ENCODE peak calls at places on chromosomes 5 and 9, in eight cellular contexts. B, F, N, Y, T, D, G and U are unnamed samples.

GRCh38 chr5:132674671-132675506 is 1.1 kb downstream of the IL4 start:
- DNase-seq in N (peak), Y (no peak), G (no peak), D (peak), T (no peak), B (no peak), F (peak), U (no peak)

GRCh38 chr9:86353591-86354047 is 591 bp downstream of the TUT7 start:
- DNase-seq in G (no peak), T (no peak), N (peak), Y (no peak), F (peak), D (peak), B (no peak), U (no peak)

GRCh38 chr5:133713746-133714145 is 101.4 kb upstream of the FSTL4 start:
- DNase-seq in D (no peak), G (no peak), B (no peak), T (no peak), F (peak), N (no peak), Y (no peak), U (no peak)

GRCh38 chr9:128587453-128587852 is 35.1 kb downstream of the SPTAN1 start:
- DNase-seq in B (no peak), F (no peak), Y (no peak), D (no peak), T (no peak), N (no peak), G (no peak), U (no peak)

GRCh38 chr9:83706703-83707517 is 848 bp downstream of the UBQLN1 start:
- DNase-seq in T (peak), G (peak), F (no peak), D (no peak), B (peak), Y (peak), N (peak), U (no peak)

GRCh38 chr9:133248722-133249295 is 26.2 kb downstream of the ABO start:
- DNase-seq in F (no peak), G (no peak), T (no peak), N (no peak), D (no peak), B (no peak), Y (no peak), U (no peak)

GRCh38 chr5:150438873-150439546 is 10.5 kb downstream of the RPS14 start:
- DNase-seq in Y (no peak), N (peak), G (no peak), D (peak), F (peak), B (no peak), T (peak), U (no peak)

GRCh38 chr9:101705135-101705661 is 33.2 kb downstream of the GRIN3A start:
- DNase-seq in F (peak), Y (no peak), D (no peak), T (peak), B (no peak), G (no peak), N (no peak), U (no peak)

GRCh38 chr9:114124138-114124537 is 25.0 kb upstream of the KIF12 start:
- DNase-seq in N (no peak), Y (no peak), T (no peak), F (no peak), D (no peak), G (no peak), B (no peak), U (no peak)

GRCh38 chr5:100270323-100270771 is 264.8 kb upstream of the FAM174A start:
- DNase-seq in B (no peak), T (no peak), F (no peak), G (no peak), D (no peak), N (no peak), Y (no peak), U (no peak)

GRCh38 chr9:129351058-129351641 is 173.1 kb upstream of the IER5L start:
- DNase-seq in B (no peak), G (peak), Y (no peak), F (no peak), T (peak), N (no peak), D (no peak), U (no peak)

GRCh38 chr9:113895526-113895925 is 19.4 kb downstream of the ZNF618 start:
- DNase-seq in B (no peak), F (peak), Y (no peak), G (no peak), T (no peak), N (no peak), D (no peak), U (no peak)

GRCh38 chr5:176780951-176781350 is 29.4 kb upstream of the UNC5A start:
- DNase-seq in G (no peak), T (no peak), D (no peak), B (no peak), N (peak), Y (no peak), F (no peak), U (no peak)

DNA sequence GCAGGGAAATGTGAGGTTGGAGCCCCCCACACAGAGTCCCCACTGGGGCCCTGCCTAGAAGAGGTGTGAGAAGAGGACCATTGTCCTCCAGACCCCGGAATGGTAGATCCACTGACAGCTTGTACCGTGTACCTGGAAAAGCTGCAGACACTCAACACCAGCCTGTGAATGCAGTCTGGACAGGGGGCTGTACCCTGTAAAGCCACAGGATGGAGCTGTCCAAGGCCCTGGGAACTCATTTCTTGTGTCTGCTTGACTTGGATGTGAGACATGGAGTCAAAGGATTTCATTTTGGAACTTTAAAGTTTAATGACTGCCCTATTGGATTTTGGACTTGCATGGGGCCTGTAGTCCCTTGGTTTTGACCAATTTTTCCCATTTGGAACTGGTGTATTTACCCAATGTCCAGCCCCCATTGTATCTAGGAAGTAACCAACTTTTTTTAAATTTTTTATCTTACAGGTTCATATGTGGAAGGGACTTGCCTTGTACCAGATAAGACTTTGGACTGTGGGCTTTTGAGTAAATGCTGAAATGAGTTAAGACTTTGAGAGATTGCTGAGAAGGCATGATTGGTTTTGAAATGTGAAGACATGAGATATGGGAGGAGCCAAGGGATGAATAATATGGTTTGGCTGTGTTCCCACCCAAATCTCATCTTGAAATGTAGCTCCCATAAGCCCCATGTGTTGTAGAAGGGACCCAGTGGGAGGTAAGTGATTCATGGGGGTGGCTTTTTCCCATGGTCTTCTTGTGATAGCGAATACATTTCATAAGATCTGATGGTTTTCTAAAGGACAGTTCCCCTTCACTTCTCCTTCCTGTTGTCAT is 535.2 kb upstream of the MEF2C start:
- DNase-seq in B (no peak), G (no peak), T (no peak), N (no peak), D (no peak), Y (no peak), F (peak), U (no peak)
- TF ChIP-seq CTCF in B (no peak), G (no peak), T (no peak), N (no peak), D (no peak), Y (no peak), F (no peak), U (no peak)

GRCh38 chr5:154542000-154542399 is 64.0 kb upstream of the HAND1 start:
- DNase-seq in Y (no peak), B (no peak), G (no peak), N (no peak), F (no peak), T (no peak), D (no peak), U (no peak)

GRCh38 chr5:154540600-154540999 is 62.6 kb upstream of the HAND1 start:
- DNase-seq in Y (no peak), D (no peak), N (no peak), G (no peak), T (no peak), F (no peak), B (no peak), U (no peak)

GRCh38 chr5:154543380-154543779 is 65.4 kb upstream of the HAND1 start:
- DNase-seq in T (no peak), F (peak), D (no peak), N (no peak), Y (no peak), G (no peak), B (no peak), U (no peak)

GRCh38 chr5:154542581-154542980 is 64.6 kb upstream of the HAND1 start:
- DNase-seq in Y (no peak), D (no peak), N (no peak), B (no peak), T (no peak), G (no peak), F (peak), U (no peak)

GRCh38 chr5:154541553-154541952 is 63.5 kb upstream of the HAND1 start:
- DNase-seq in D (no peak), F (no peak), B (no peak), N (no peak), T (no peak), G (no peak), Y (no peak), U (no peak)
- TF ChIP-seq CTCF in D (no peak), F (no peak), B (no peak), N (peak), T (peak), G (no peak), Y (no peak), U (no peak)

GRCh38 chr9:105355810-105356209 is 92.0 kb upstream of the FSD1L start:
- DNase-seq in D (peak), B (no peak), G (no peak), Y (no peak), T (no peak), N (no peak), F (peak), U (no peak)
- TF ChIP-seq CTCF in D (no peak), B (no peak), G (no peak), Y (no peak), T (no peak), N (no peak), F (no peak), U (no peak)

DNA sequence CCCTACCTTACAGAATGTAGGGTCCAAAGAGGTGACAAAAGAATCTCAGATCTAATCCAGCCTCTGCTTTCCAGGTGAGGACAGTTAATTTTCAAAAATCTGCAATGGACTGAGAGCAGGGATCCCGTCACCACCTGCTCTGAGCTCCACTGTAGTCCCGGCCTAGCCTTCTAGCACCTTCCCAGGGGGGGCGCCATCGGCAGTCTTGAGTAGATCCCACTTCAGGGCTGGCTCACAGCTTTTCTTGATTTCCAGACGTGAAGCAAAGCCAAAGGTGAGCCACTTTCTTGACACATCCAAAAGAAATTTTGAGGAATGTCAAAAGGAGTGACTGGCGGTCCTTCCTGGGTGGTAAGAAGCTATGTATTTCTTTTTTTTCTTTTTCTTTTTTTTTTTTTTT is 114.1 kb downstream of the SYK start:
- DNase-seq in T (peak), F (peak), Y (no peak), B (no peak), G (peak), N (no peak), D (peak), U (no peak)
- TF ChIP-seq CTCF in T (peak), F (peak), Y (no peak), B (no peak), G (no peak), N (peak), D (no peak), U (no peak)

DNA sequence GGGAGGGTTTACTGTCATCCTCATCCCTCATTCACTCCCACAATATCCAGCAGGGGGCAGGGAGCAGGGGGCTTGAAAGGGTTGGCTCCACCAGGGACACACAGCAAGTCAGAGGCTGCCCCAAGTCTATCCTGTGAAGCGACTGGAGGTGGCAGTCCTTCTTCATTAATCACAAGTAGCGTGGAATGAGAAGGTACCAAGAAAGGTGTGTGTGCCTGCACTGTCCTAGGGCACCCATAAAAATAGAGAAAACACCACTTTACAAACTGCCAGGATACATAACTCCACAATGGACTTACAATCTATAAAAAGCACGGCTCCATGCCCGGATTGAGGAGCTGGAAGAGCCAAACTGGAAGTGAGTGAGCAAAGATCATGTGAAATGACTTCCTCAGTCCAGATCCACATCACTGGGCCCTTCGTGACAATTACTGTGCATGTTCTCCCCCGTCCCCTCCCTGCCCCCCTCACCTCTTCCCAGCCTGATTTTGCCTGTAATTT is 183.9 kb downstream of the SLIT3 start:
- DNase-seq in Y (no peak), F (peak), B (peak), G (peak), D (no peak), N (peak), T (peak), U (no peak)
- TF ChIP-seq CTCF in Y (no peak), F (peak), B (peak), G (no peak), D (no peak), N (peak), T (no peak), U (no peak)

DNA sequence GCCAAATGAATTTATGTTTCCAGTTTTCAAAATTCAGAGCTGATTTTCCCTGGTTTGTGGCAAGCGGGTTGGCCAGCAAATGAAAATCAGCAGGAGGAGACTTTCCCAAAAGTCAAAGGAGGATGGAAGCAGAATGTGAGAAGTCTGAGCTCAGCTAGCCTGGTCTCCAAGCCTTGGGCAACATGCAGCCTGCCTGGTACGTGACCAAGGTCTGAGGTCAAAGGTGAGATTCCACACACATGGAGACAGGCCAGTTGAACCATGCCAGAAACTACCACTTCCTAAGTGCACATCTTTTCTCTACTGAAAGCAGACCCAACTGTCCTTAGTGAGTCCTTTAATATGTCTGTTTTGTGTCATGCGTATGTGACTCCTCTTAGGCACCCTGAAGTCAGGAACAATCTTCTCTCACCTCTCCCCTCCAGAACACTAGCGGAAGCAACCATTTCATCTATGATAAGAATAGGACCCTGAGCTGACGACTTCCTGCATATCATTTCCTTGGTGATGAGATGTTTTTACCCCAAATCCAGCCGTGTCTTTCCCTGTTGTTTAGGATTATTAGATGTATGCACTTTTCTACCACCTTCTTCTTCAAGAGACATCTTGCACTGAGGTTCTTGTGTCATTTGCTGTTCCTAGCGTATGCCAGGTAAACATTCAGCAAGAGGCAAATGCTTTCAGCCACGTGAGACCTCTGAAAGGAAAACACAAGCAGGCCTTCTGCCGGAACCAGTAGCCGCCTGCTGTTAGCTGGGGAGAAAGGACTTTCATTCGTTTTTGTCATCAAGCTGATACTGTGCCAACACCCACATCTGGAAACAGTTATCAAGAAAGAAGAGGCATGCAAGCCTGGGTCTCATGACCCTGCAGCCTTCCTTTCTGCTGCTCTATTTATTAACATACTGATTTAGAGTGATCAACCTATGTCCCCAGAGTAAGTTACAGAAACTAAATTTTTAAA is 9.7 kb upstream of the TGFBI start:
- DNase-seq in Y (no peak), N (peak), T (no peak), F (peak), G (peak), D (no peak), B (peak), U (no peak)
- TF ChIP-seq CTCF in Y (no peak), N (no peak), T (no peak), F (peak), G (no peak), D (no peak), B (peak), U (no peak)

GRCh38 chr9:22098636-22099332 is 89.7 kb upstream of the CDKN2B start:
- DNase-seq in G (no peak), T (no peak), B (no peak), D (no peak), Y (no peak), F (peak), N (no peak), U (no peak)

GRCh38 chr9:22103650-22104575 is 94.8 kb upstream of the CDKN2B start:
- DNase-seq in T (no peak), G (no peak), D (no peak), F (peak), Y (no peak), N (no peak), B (no peak), U (no peak)

GRCh38 chr9:22097712-22098111 is 88.6 kb upstream of the CDKN2B start:
- DNase-seq in B (no peak), T (no peak), D (no peak), Y (no peak), N (no peak), G (no peak), F (peak), U (no peak)

GRCh38 chr9:22102347-22103053 is 93.4 kb upstream of the CDKN2B start:
- DNase-seq in N (no peak), D (no peak), F (no peak), T (no peak), Y (no peak), G (no peak), B (no peak), U (no peak)

DNA sequence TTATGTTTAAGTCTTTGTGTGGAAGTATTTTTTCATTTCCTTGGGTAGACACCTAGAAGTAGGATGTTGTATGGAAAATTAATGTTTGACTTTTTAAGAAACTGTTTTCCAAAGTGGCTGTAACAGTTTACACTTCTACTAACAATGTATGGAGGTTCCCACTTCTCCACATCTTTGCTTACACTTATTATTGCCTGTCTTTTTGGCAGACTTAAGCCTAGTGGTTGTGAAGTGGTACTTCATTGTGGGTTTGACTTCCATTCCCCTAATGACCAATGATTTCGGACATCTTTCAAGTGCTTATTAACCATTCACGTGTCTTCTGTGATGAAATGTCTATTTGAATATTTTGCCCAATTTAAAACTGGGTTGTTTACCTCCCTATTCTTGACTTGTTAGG is 91.5 kb upstream of the CDKN2B start:
- DNase-seq in B (no peak), Y (no peak), G (no peak), F (no peak), T (no peak), D (no peak), N (no peak), U (no peak)
- TF ChIP-seq CTCF in B (no peak), Y (no peak), G (no peak), F (peak), T (peak), D (no peak), N (no peak), U (no peak)

DNA sequence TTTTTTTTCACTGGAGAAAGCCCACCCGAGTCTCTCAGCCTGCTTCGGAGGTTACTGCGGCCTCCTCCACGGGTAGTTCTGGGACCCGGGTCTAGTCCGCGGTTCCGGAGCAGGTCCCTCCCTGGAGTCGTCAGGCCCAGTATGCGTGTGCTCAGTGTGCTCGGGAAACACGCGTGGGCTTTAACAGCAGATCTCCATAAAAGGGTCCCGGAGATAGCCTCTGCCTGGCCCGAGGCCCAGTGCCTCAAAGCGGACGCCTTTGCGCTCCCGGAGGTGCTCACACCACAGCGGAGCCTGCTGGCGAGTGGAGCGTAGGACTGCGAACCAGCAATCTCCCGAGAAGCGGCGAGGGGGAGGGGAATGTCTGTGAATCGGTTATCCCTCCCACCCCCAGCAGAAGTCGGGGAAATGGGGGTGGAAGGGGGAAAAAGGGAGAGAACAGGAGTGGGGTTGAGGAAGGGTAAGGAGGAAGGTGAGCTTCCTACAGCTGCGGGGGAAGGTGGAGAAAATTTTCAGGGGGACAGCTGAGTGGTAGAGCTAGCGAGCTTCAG is 28.7 kb downstream of the CDKN2A start:
- DNase-seq in T (peak), B (no peak), N (peak), G (no peak), F (peak), D (no peak), Y (no peak), U (peak)
- TF ChIP-seq CTCF in T (no peak), B (peak), N (peak), G (no peak), F (peak), D (no peak), Y (no peak), U (no peak)

GRCh38 chr5:21919417-21920022 is 933.6 kb downstream of the CDH12 start:
- DNase-seq in T (peak), F (peak), Y (no peak), N (peak), G (no peak), D (peak), B (no peak), U (no peak)
- TF ChIP-seq CTCF in T (peak), F (peak), Y (no peak), N (peak), G (no peak), D (peak), B (peak), U (no peak)